ENCODE peak calls at places on chromosomes 6 and 20, in eight cellular contexts. C, Y, M, B, W, D, L and T are unnamed samples.

GRCh38 chr6:152301021-152301805 is 335.9 kb downstream of the SYNE1 start:
- DNase-seq in C (no peak), Y (no peak), M (no peak), B (no peak), W (no peak), D (no peak), L (no peak), T (no peak)

GRCh38 chr6:144264270-144265060 is 20.7 kb upstream of the UTRN start:
- DNase-seq in C (no peak), Y (no peak), M (peak), B (no peak), W (peak), D (no peak), L (peak), T (no peak)

GRCh38 chr6:22247916-22248482 is 48.8 kb downstream of the PRL start:
- DNase-seq in C (no peak), Y (no peak), M (no peak), B (no peak), W (no peak), D (no peak), L (no peak), T (no peak)

GRCh38 chr6:165987483-165988305 is 180.0 kb downstream of the TBXT start:
- DNase-seq in C (no peak), Y (peak), M (no peak), B (peak), W (no peak), D (peak), L (no peak), T (no peak)

GRCh38 chr6:148407372-148407771 is 64.7 kb downstream of the SASH1 start:
- DNase-seq in C (no peak), Y (no peak), M (peak), B (no peak), W (no peak), D (no peak), L (no peak), T (no peak)

GRCh38 chr6:40763001-40763400 is 175.8 kb upstream of the LRFN2 start:
- DNase-seq in C (no peak), Y (peak), M (no peak), B (peak), W (no peak), D (no peak), L (no peak), T (no peak)

GRCh38 chr6:146851837-146852236 is 253.1 kb downstream of the ADGB start:
- DNase-seq in C (no peak), Y (no peak), M (no peak), B (no peak), W (no peak), D (no peak), L (no peak), T (no peak)

GRCh38 chr6:170255426-170256125 is 35.3 kb downstream of the DLL1 start:
- DNase-seq in C (no peak), Y (no peak), M (no peak), B (no peak), W (no peak), D (peak), L (peak), T (peak)

GRCh38 chr6:40922281-40922680 is 116.7 kb downstream of the UNC5CL start:
- DNase-seq in C (no peak), Y (no peak), M (no peak), B (no peak), W (no peak), D (no peak), L (no peak), T (no peak)

GRCh38 chr6:151911401-151911800 is 103.9 kb downstream of the ESR1 start:
- DNase-seq in C (no peak), Y (no peak), M (no peak), B (no peak), W (no peak), D (no peak), L (no peak), T (no peak)

GRCh38 chr20:34891166-34892062 is 15.0 kb downstream of the ACSS2 start:
- DNase-seq in C (no peak), Y (no peak), M (no peak), B (no peak), W (peak), D (no peak), L (no peak), T (no peak)

GRCh38 chr6:74459260-74459659 is 746.6 kb downstream of the COL12A1 start:
- DNase-seq in C (no peak), Y (no peak), M (no peak), B (no peak), W (no peak), D (no peak), L (no peak), T (no peak)

GRCh38 chr6:135438907-135439535 is 58.5 kb downstream of the AHI1 start:
- DNase-seq in C (no peak), Y (no peak), M (peak), B (no peak), W (no peak), D (no peak), L (no peak), T (no peak)

GRCh38 chr20:62305149-62305764 is 2.5 kb downstream of the ADRM1 start:
- DNase-seq in C (no peak), Y (no peak), M (no peak), B (no peak), W (no peak), D (no peak), L (no peak), T (no peak)
- TF ChIP-seq POLR2AphosphoS5 in C (no peak), Y (no peak), M (no peak), B (no peak), W (no peak), D (no peak), L (no peak), T (no peak)

GRCh38 chr6:139860193-139860592 is 485.7 kb upstream of the CITED2 start:
- DNase-seq in C (no peak), Y (no peak), M (no peak), B (no peak), W (no peak), D (no peak), L (no peak), T (no peak)

GRCh38 chr6:139858444-139858843 is 484.0 kb upstream of the CITED2 start:
- DNase-seq in C (peak), Y (peak), M (no peak), B (peak), W (no peak), D (no peak), L (no peak), T (no peak)

GRCh38 chr6:139855741-139856206 is 481.3 kb upstream of the CITED2 start:
- DNase-seq in C (no peak), Y (no peak), M (no peak), B (no peak), W (no peak), D (no peak), L (no peak), T (no peak)

GRCh38 chr6:139856562-139856961 is 482.1 kb upstream of the CITED2 start:
- DNase-seq in C (no peak), Y (no peak), M (no peak), B (no peak), W (no peak), D (no peak), L (no peak), T (no peak)

DNA sequence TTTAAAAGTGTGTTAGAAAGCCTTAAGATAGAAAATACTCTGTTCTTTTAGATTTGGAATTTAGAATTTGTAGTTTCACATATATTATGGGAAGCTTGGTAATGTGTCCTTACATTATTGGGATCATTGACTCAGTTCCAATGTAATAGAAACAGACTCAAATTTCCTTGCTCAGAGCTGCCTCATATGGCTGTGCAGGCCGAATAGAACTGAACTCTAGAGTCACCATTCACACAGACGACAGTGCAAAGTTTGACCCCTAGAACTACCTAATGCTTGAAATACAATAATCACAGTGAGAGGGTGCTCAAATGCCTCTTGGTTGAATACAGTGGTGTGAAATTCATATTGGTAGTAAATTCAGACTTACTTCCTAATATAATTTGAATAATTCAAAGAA is 482.7 kb upstream of the CITED2 start:
- DNase-seq in C (no peak), Y (no peak), M (no peak), B (no peak), W (no peak), D (no peak), L (no peak), T (no peak)
- H3K4me3 ChIP-seq in C (no peak), Y (no peak), M (no peak), B (no peak), W (no peak), D (no peak), L (no peak), T (no peak)

GRCh38 chr6:5153186-5153585 is 68.0 kb downstream of the PPP1R3G start:
- DNase-seq in C (no peak), Y (no peak), M (no peak), B (no peak), W (no peak), D (no peak), L (no peak), T (no peak)

GRCh38 chr6:5158191-5158590 is 73.0 kb downstream of the PPP1R3G start:
- DNase-seq in C (no peak), Y (no peak), M (no peak), B (no peak), W (no peak), D (no peak), L (no peak), T (no peak)

GRCh38 chr6:5157744-5158143 is 72.6 kb downstream of the PPP1R3G start:
- DNase-seq in C (no peak), Y (no peak), M (no peak), B (no peak), W (no peak), D (no peak), L (no peak), T (no peak)

GRCh38 chr6:5159162-5159561 is 74.0 kb downstream of the PPP1R3G start:
- DNase-seq in C (no peak), Y (no peak), M (no peak), B (no peak), W (no peak), D (no peak), L (no peak), T (no peak)

DNA sequence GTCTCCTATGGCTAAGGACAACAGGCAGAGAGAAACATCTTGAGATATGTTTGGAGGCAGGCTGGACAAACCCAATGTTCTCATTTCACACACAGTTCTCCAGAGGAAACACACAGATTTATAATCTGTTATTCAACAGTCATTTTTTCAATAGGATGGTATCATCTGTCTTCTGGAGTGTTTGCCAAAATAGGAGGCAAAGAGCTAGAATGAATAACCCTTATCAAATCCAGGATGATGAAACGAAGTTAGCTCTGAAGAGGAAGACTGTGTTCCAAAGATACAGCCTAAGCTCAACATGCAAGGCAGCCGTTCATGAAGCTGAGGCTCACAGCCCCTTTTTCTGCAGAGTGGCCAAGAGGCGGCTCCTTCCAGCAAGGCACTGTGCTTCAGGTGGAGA is 70.8 kb downstream of the PPP1R3G start:
- DNase-seq in C (no peak), Y (no peak), M (no peak), B (no peak), W (no peak), D (no peak), L (no peak), T (no peak)
- TF ChIP-seq POLR2AphosphoS5 in C (no peak), Y (no peak), M (no peak), B (no peak), W (no peak), D (no peak), L (no peak), T (no peak)

DNA sequence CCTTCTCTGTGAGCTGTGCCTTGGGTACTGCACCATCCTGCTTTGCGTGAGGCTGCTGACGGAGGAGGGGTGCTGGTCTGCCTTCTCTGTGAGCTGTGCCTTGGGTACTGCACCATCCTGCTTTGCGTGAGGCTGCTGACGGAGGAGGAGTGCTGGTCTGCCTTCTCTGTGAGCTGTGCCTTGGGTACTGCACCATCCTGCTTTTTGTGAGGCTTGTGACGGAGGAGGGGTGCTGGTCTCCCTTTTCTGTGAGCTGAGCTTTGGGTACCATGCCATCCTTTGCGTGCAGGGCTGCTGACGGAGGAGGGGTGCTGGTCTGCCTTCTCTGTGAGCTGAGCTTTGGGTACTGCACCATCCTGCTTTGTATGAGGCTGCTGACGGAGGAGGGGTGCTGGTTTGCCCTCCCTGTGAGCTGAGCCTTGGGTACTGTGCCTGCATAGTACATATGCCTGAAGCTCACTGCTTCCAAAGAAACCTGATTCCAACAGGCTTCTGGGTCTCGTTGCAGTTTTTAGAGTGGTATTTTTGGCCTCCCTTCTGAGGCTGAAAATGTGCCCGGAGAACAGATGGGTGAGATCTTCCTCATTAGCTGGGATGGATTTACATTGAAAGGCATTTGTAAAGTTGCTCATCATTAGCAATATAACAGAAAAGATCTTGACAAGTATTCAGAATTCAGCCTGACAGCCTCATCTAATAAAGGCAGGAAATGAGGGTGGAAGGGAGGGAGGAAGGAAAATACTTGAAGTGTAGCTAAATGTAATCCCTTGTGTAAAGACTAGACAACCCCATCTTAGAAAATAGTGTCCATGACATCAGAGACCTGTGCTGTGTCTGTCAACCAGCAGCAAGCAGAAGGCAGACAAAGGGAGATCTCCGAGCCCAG is 46.8 kb upstream of the UNC93A start:
- DNase-seq in C (no peak), Y (no peak), M (no peak), B (no peak), W (no peak), D (no peak), L (no peak), T (no peak)
- H3K4me3 ChIP-seq in C (no peak), Y (no peak), M (no peak), B (no peak), W (no peak), D (no peak), L (no peak), T (no peak)

GRCh38 chr6:21022343-21023107 is 488.3 kb downstream of the CDKAL1 start:
- DNase-seq in C (peak), Y (peak), M (peak), B (no peak), W (peak), D (no peak), L (no peak), T (no peak)
- TF ChIP-seq POLR2AphosphoS5 in C (no peak), Y (no peak), M (peak), B (no peak), W (peak), D (no peak), L (no peak), T (no peak)